ENCODE peak calls at places on chromosomes 4 and X, in four cellular contexts. X is HCT116, R is K562, U is HepG2. I is an unnamed sample.
A peak's percentile ranks its signal among the peaks of the same experiment; 100 is the strongest.

GRCh38 chr4:212438-213174 is 88.3 kb downstream of the ZNF718 start:
- DNase-seq in R (peak; percentile 27), X (no peak), U (no peak), I (peak; percentile 90)

GRCh38 chr4:101843054-101843453 is 52.5 kb downstream of the BANK1 start:
- DNase-seq in U (no peak), X (no peak), R (no peak), I (no peak)

GRCh38 chr4:143417679-143418403 is 81.2 kb downstream of the GAB1 start:
- DNase-seq in X (no peak), U (no peak), R (no peak), I (no peak)

GRCh38 chr4:122978109-122978508 is 55.7 kb upstream of the NUDT6 start:
- DNase-seq in X (no peak), U (no peak), R (no peak), I (no peak)

GRCh38 chr4:167435786-167436185 is 201.5 kb upstream of the SPOCK3 start:
- DNase-seq in U (no peak), R (no peak), X (no peak), I (no peak)

GRCh38 chr4:71608674-71609062 is 175.2 kb downstream of the GC start:
- DNase-seq in R (no peak), X (no peak), U (no peak), I (no peak)

GRCh38 chr4:67909910-67910905 is 26.4 kb upstream of the TMPRSS11D start:
- DNase-seq in X (no peak), U (peak; percentile 4), R (peak; percentile 14), I (no peak)

GRCh38 chr4:8639021-8639420 is 46.5 kb downstream of the CPZ start:
- DNase-seq in X (no peak), R (no peak), U (no peak), I (no peak)

GRCh38 chr4:113534698-113535097 is 226.8 kb downstream of the CAMK2D start:
- DNase-seq in X (no peak), U (no peak), R (no peak), I (no peak)

GRCh38 chr4:73690051-73690744 is 50.2 kb upstream of the CXCL8 start:
- DNase-seq in R (no peak), U (no peak), X (no peak), I (no peak)

GRCh38 chr4:128686032-128686465 is 123.5 kb upstream of the JADE1 start:
- DNase-seq in X (no peak), U (peak; percentile 20), R (no peak), I (no peak)

GRCh38 chrX:10447577-10448214 is 172.7 kb downstream of the MID1 start:
- DNase-seq in U (no peak), R (no peak), X (no peak), I (no peak)

GRCh38 chrX:140709421-140709846 is at the start of gene LINC00632:
- DNase-seq in X (no peak), U (no peak), R (no peak), I (no peak)

GRCh38 chr4:182778222-182778982 is 138.8 kb downstream of the DCTD start:
- DNase-seq in X (no peak), R (no peak), U (no peak), I (no peak)

GRCh38 chr4:156771171-156771837 is 200.3 kb downstream of the PDGFC start:
- DNase-seq in X (peak; percentile 51), R (no peak), U (peak; percentile 36), I (no peak)

GRCh38 chr4:128322986-128323385 is 35.4 kb upstream of the PGRMC2 start:
- DNase-seq in X (no peak), U (peak; percentile 53), R (no peak), I (no peak)

GRCh38 chr4:168432419-168433146 is 47.7 kb downstream of the DDX60L start:
- DNase-seq in R (no peak), U (no peak), X (no peak), I (no peak)

GRCh38 chr4:31084806-31085416 is 364.7 kb downstream of the PCDH7 start:
- DNase-seq in U (no peak), X (peak; percentile 69), R (no peak), I (no peak)

GRCh38 chr4:98664959-98665358 is 6.5 kb upstream of the TSPAN5 start:
- DNase-seq in U (no peak), X (no peak), R (no peak), I (no peak)

GRCh38 chrX:38375888-38376287 is 23.5 kb downstream of the OTC start:
- DNase-seq in U (no peak), X (peak; percentile 0), R (no peak), I (peak; percentile 16)

GRCh38 chrX:35798042-35798441 is at the start of gene MAGEB16:
- DNase-seq in R (no peak), U (no peak), X (no peak), I (no peak)

GRCh38 chr4:166039822-166040221 is 166.8 kb downstream of the TLL1 start:
- DNase-seq in X (no peak), R (no peak), U (no peak), I (no peak)

GRCh38 chrX:101257448-101258259 is 33.5 kb downstream of the TAF7L start:
- DNase-seq in X (no peak), R (no peak), U (peak; percentile 0), I (no peak)
- TF ChIP-seq ZNF274 in X (no peak), R (no peak), U (no peak), I (no peak)

GRCh38 chr4:169791527-169792156 is 33.9 kb upstream of the HPF1 start:
- DNase-seq in R (peak; percentile 25), X (peak; percentile 85), U (peak; percentile 54), I (peak; percentile 16)
- H3K4me3 ChIP-seq in R (no peak overlapping the region), X (peak overlapping the region; percentile 46), U (peak overlapping the region; percentile 15), I (no peak overlapping the region)

GRCh38 chr4:174154455-174154854 is 129.0 kb downstream of the FBXO8 start:
- DNase-seq in U (no peak), R (no peak), X (no peak), I (no peak)
- H3K9ac ChIP-seq in U (no peak overlapping the region), R (no peak overlapping the region), X (no peak overlapping the region), I (no peak overlapping the region)

DNA sequence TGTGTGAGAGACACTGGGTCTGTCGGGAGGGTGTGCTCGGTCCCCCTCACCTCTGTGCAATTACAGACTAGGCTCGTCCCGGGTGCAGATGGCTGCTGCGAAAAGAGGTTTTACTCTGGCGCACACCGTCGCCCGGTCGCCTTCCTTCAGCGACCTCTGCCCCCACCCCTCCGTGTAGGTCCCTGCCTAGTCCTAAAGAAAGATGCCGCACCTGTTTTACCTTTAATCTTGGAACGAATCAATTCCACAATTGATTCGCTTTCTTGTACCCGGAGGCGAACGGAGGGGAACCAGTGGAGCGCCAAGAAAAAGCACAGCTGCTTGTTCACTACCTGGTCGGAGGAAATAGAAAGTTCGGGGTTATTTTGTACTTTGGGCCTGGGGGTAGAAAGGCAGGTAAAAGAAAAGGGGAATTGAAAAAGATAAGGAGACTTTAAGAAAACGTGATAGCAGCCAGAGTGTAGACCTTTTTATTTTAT is 1.2 kb downstream of the NPNT start:
- DNase-seq in X (no peak), U (no peak), R (no peak), I (no peak)
- TF ChIP-seq ZNF274 in X (no peak), U (no peak), R (no peak), I (no peak)